ENCODE peak calls at places on chromosome 20, in ten cellular contexts. H is NCI-H2081, M is DMS79, P is endothelial cell, F is caudate nucleus, L is nucleus accumbens, J is sciatic nerve, R is T1000, N is neuronal stem cell, K is adipocyte. A is an unnamed sample.

GRCh38 chr20:46438156-46438750 is 31.8 kb upstream of the ELMO2 start:
- DNase-seq in H (peak; percentile 49), M (no peak), P (peak; percentile 9), F (peak; percentile 58), L (peak; percentile 43), J (no peak), R (no peak), N (peak; percentile 15), K (peak; percentile 57), A (peak; percentile 19)

GRCh38 chr20:60242836-60243520 is 284.8 kb downstream of the CDH26 start:
- DNase-seq in H (no peak), M (no peak), P (no peak), F (no peak), L (no peak), J (no peak), R (no peak), N (no peak), K (no peak), A (no peak)

GRCh38 chr20:1876217-1876921 is 18.8 kb upstream of the SIRPA start:
- DNase-seq in H (no peak), M (no peak), P (no peak), F (no peak), L (no peak), J (no peak), R (peak; percentile 21), N (no peak), K (no peak), A (no peak)

GRCh38 chr20:24588047-24588635 is 118.7 kb downstream of the SYNDIG1 start:
- DNase-seq in H (no peak), M (no peak), P (no peak), F (no peak), L (no peak), J (no peak), R (no peak), N (no peak), K (no peak), A (no peak)

GRCh38 chr20:33145521-33145920 is 22.4 kb upstream of the BPIFA2 start:
- DNase-seq in H (no peak), M (no peak), P (no peak), F (no peak), L (no peak), J (no peak), R (no peak), N (no peak), K (no peak), A (no peak)

GRCh38 chr20:36571564-36572504 is 1.6 kb upstream of the TGIF2 start:
- DNase-seq in H (no peak), M (no peak), P (peak; percentile 17), F (no peak), L (no peak), J (no peak), R (no peak), N (no peak), K (no peak), A (peak; percentile 59)

GRCh38 chr20:8414611-8415274 is 282.7 kb downstream of the PLCB1 start:
- DNase-seq in H (peak; percentile 62), M (peak; percentile 37), P (no peak), F (no peak), L (no peak), J (no peak), R (peak; percentile 16), N (no peak), K (peak; percentile 76), A (no peak)

GRCh38 chr20:16922834-16923233 is 174.7 kb downstream of the OTOR start:
- DNase-seq in H (no peak), M (no peak), P (no peak), F (no peak), L (no peak), J (no peak), R (no peak), N (no peak), K (peak; percentile 95), A (peak; percentile 31)

GRCh38 chr20:23147964-23148720 is 62.0 kb upstream of the CD93 start:
- DNase-seq in H (no peak), M (no peak), P (no peak), F (no peak), L (no peak), J (no peak), R (peak; percentile 28), N (no peak), K (peak; percentile 78), A (peak; percentile 63)

GRCh38 chr20:45341939-45342862 is 6.0 kb downstream of the SDC4 start:
- DNase-seq in H (peak; percentile 36), M (no peak), P (peak; percentile 33), F (no peak), L (no peak), J (no peak), R (peak; percentile 33), N (no peak), K (peak; percentile 63), A (peak; percentile 90)

A was measured in hepatocyte.